ENCODE peak calls at places on chromosomes 4 and X, in four cellular contexts. L is activated CD8-positive, alpha-beta memory T cell treated with anti-CD3 and anti-CD28 coated beads for 4 hours; T is activated naive CD4-positive, alpha-beta T cell treated with Interleukin-2 at 50 U/mL for 16 hours; K is RWPE2. V is an unnamed sample.

GRCh38 chr4:98261291-98262271 is at the start of gene RAP1GDS1:
- DNase-seq in L (no peak), T (peak), K (peak), V (peak)

GRCh38 chrX:2374086-2374485 is 126.7 kb downstream of the DHRSX start:
- DNase-seq in L (no peak), T (no peak), K (no peak), V (no peak)

GRCh38 chr4:79917246-79917645 is 155.8 kb downstream of the ANTXR2 start:
- DNase-seq in L (no peak), T (peak), K (no peak), V (no peak)

GRCh38 chr4:77031544-77031943 is 44.2 kb downstream of the CCNI start:
- DNase-seq in L (no peak), T (peak), K (no peak), V (no peak)

GRCh38 chr4:1344696-1345095 is 2.3 kb upstream of the UVSSA start:
- DNase-seq in L (no peak), T (no peak), K (no peak), V (no peak)

GRCh38 chr4:54228563-54229501 is at the start of gene PDGFRA:
- DNase-seq in L (no peak), T (no peak), K (no peak), V (no peak)

GRCh38 chr4:144582105-144582850 is 63.7 kb upstream of the HHIP start:
- DNase-seq in L (no peak), T (no peak), K (no peak), V (no peak)

GRCh38 chr4:187128971-187129370 is 405.3 kb upstream of the FAT1 start:
- DNase-seq in L (no peak), T (no peak), K (no peak), V (no peak)

GRCh38 chrX:46576458-46576857 is 2.9 kb downstream of the CHST7 start:
- DNase-seq in L (no peak), T (no peak), K (no peak), V (no peak)

GRCh38 chrX:18873189-18873791 is 110.6 kb downstream of the PHKA2 start:
- DNase-seq in L (no peak), T (peak), K (no peak), V (no peak)

GRCh38 chrX:122850326-122850725 is 333.8 kb upstream of the GRIA3 start:
- DNase-seq in L (no peak), T (no peak), K (no peak), V (no peak)